ENCODE peak calls at places on chromosomes 6 and 20, in four cellular contexts. C is NCI-H2029, J is GM12865, A is adrenal gland. E is an unnamed sample.

GRCh38 chr20:17529586-17529985 is 1.6 kb downstream of the BFSP1 start:
- DNase-seq in A (no peak), C (no peak), J (no peak), E (no peak)

GRCh38 chr6:113306552-113307145 is 550.5 kb upstream of the MARCKS start:
- DNase-seq in C (no peak), A (peak), J (peak), E (peak)

GRCh38 chr6:144286503-144287393 is 1.6 kb downstream of the UTRN start:
- DNase-seq in C (no peak), J (no peak), A (peak), E (peak)

GRCh38 chr6:143279385-143279784 is 171.1 kb downstream of the ADAT2 start:
- DNase-seq in A (no peak), J (peak), C (no peak), E (no peak)

GRCh38 chr20:57475388-57476072 is 49.4 kb downstream of the CTCFL start:
- DNase-seq in A (no peak), J (no peak), C (no peak), E (no peak)

GRCh38 chr6:120395784-120396183 is 938.5 kb downstream of the TBC1D32 start:
- DNase-seq in J (no peak), A (no peak), C (no peak), E (no peak)

GRCh38 chr6:164832410-164832809 is 477.0 kb downstream of the C6orf118 start:
- DNase-seq in C (no peak), J (no peak), A (no peak), E (no peak)

GRCh38 chr6:125966569-125966968 is 10.0 kb downstream of the HINT3 start:
- DNase-seq in A (no peak), J (no peak), C (no peak), E (no peak)

GRCh38 chr20:32325706-32326506 is 32.2 kb upstream of the ASXL1 start:
- DNase-seq in A (no peak), C (peak), J (no peak), E (no peak)

GRCh38 chr6:33700391-33701050 is 11.0 kb downstream of the UQCC2 start:
- DNase-seq in J (peak), A (peak), C (no peak), E (peak)

GRCh38 chr6:41072836-41073202 is at the start of gene NFYA:
- DNase-seq in A (no peak), C (no peak), J (no peak), E (peak)

GRCh38 chr6:142737368-142738060 is 207.5 kb downstream of the HIVEP2 start:
- DNase-seq in C (no peak), J (no peak), A (no peak), E (no peak)

GRCh38 chr6:101276066-101276465 is 117.4 kb upstream of the GRIK2 start:
- DNase-seq in J (no peak), C (no peak), A (no peak), E (no peak)

GRCh38 chr6:110999634-111000270 is 17.9 kb downstream of the RPF2 start:
- DNase-seq in C (no peak), A (no peak), J (peak), E (no peak)

GRCh38 chr6:163806761-163807499 is 392.4 kb downstream of the QKI start:
- DNase-seq in A (no peak), C (no peak), J (no peak), E (no peak)

GRCh38 chr20:25037288-25038102 is 20.4 kb downstream of the ACSS1 start:
- DNase-seq in C (no peak), J (no peak), A (no peak), E (peak)

GRCh38 chr6:138691595-138692057 is 81.9 kb upstream of the CCDC28A start:
- DNase-seq in J (no peak), C (no peak), A (no peak), E (no peak)

GRCh38 chr6:142537612-142538478 is 236.0 kb downstream of the ADGRG6 start:
- DNase-seq in J (peak), A (no peak), C (no peak), E (no peak)

GRCh38 chr6:1552296-1552761 is 57.4 kb upstream of the FOXC1 start:
- DNase-seq in A (no peak), J (peak), C (no peak), E (no peak)

GRCh38 chr6:72321741-72322140 is 300.1 kb upstream of the KCNQ5 start:
- DNase-seq in C (no peak), J (no peak), A (no peak), E (no peak)

GRCh38 chr20:63483834-63484233 is 11.4 kb upstream of the KCNQ2 start:
- DNase-seq in J (no peak), C (no peak), A (no peak), E (no peak)

GRCh38 chr6:109718991-109719390 is 27.9 kb downstream of the FIG4 start:
- DNase-seq in A (no peak), J (no peak), C (no peak), E (no peak)

GRCh38 chr6:170157567-170158218 is 133.2 kb downstream of the DLL1 start:
- DNase-seq in C (no peak), J (no peak), A (no peak), E (no peak)

GRCh38 chr6:128098000-128098581 is 197.2 kb upstream of the THEMIS start:
- DNase-seq in A (no peak), J (peak), C (no peak), E (no peak)